ENCODE peak calls at places on chromosomes 4 and X, in four cellular contexts. Z, C, Q and N are unnamed samples.

GRCh38 chrX:48468247-48468671 is 1.8 kb downstream of the SLC38A5 start:
- DNase-seq in C (no peak), Z (no peak), Q (no peak), N (no peak)

GRCh38 chrX:47206316-47206715 is 12.2 kb upstream of the CDK16 start:
- DNase-seq in C (no peak), Z (no peak), Q (no peak), N (no peak)

GRCh38 chr4:54076673-54077072 is 12.3 kb upstream of the CHIC2 start:
- DNase-seq in Z (no peak), C (peak), Q (no peak), N (no peak)

GRCh38 chr4:92317047-92317446 is 13.3 kb downstream of the GRID2 start:
- DNase-seq in Z (no peak), C (no peak), Q (no peak), N (no peak)

GRCh38 chr4:92618968-92619367 is 315.2 kb downstream of the GRID2 start:
- DNase-seq in C (no peak), Z (no peak), Q (no peak), N (no peak)

GRCh38 chr4:118557298-118557851 is 127.8 kb upstream of the METTL14 start:
- DNase-seq in Q (no peak), Z (peak), C (peak), N (peak)

GRCh38 chr4:71974681-71975080 is 57.1 kb upstream of the NPFFR2 start:
- DNase-seq in Z (peak), Q (no peak), C (peak), N (no peak)

GRCh38 chr4:74205559-74205958 is 47.6 kb downstream of the MTHFD2L start:
- DNase-seq in Q (no peak), Z (no peak), C (no peak), N (no peak)

GRCh38 chrX:23802431-23802830 is 19.5 kb downstream of the SAT1 start:
- DNase-seq in C (no peak), Q (no peak), Z (no peak), N (no peak)

GRCh38 chrX:31271615-31272471 is 200.0 kb upstream of the FTHL17 start:
- DNase-seq in Q (no peak), Z (no peak), C (no peak), N (no peak)

GRCh38 chrX:134520860-134521390 is 61.0 kb downstream of the HPRT1 start:
- DNase-seq in Z (peak), C (peak), Q (peak), N (peak)

GRCh38 chrX:110409925-110410324 is 51.3 kb downstream of the RTL9 start:
- DNase-seq in C (no peak), Z (peak), Q (no peak), N (peak)

GRCh38 chr4:133147922-133148689 is 988 bp upstream of the PCDH10 start:
- DNase-seq in C (peak), Q (peak), Z (no peak), N (peak)

GRCh38 chr4:54527532-54527931 is 130.2 kb upstream of the KIT start:
- DNase-seq in C (no peak), Q (no peak), Z (no peak), N (no peak)